ENCODE peak calls at places on chromosomes 7 and 10, in seven cellular contexts. I is AG08395, Z is COR-L47, H is NCI-H1092, W is MCF 10A, D is IMR-90, Y is tibial nerve. V is an unnamed sample.

GRCh38 chr10:102770792-102771191 is 27.0 kb downstream of the WBP1L start:
- DNase-seq in Y (no peak), W (no peak), D (peak), I (no peak), H (no peak), Z (no peak), V (no peak)

GRCh38 chr10:69329721-69330178 is 51.5 kb downstream of the HK1 start:
- DNase-seq in W (no peak), I (no peak), H (no peak), D (no peak), Y (no peak), Z (no peak), V (no peak)

GRCh38 chr7:65927489-65928448 is 54.2 kb downstream of the GUSB start:
- DNase-seq in D (no peak), Y (no peak), H (no peak), I (no peak), Z (no peak), W (no peak), V (no peak)

GRCh38 chr7:103065666-103066065 is 8.9 kb downstream of the FBXL13 start:
- DNase-seq in D (peak), W (peak), Z (peak), Y (no peak), I (peak), H (peak), V (no peak)

GRCh38 chr10:79132681-79133381 is 64.1 kb downstream of the ZMIZ1 start:
- DNase-seq in H (no peak), Y (no peak), W (no peak), D (no peak), Z (no peak), I (no peak), V (peak)

GRCh38 chr7:42831051-42831952 is 80.6 kb downstream of the C7orf25 start:
- DNase-seq in W (peak), D (peak), Z (no peak), H (no peak), Y (peak), I (peak), V (no peak)

GRCh38 chr7:34756691-34757090 is 98.7 kb downstream of the NPSR1 start:
- DNase-seq in I (no peak), D (no peak), W (no peak), H (peak), Z (peak), Y (no peak), V (no peak)

GRCh38 chr10:124594240-124594639 is 132.6 kb downstream of the LHPP start:
- DNase-seq in Y (no peak), I (no peak), D (no peak), H (no peak), W (no peak), Z (no peak), V (no peak)

GRCh38 chr7:28572321-28573058 is 160.2 kb downstream of the CREB5 start:
- DNase-seq in H (peak), W (no peak), I (no peak), Z (peak), Y (no peak), D (no peak), V (no peak)

GRCh38 chr10:95266674-95267095 is 24.1 kb downstream of the PDLIM1 start:
- DNase-seq in D (peak), W (peak), Z (peak), H (no peak), I (peak), Y (no peak), V (no peak)

GRCh38 chr7:91263359-91264082 is 712 bp upstream of the FZD1 start:
- DNase-seq in I (peak), H (peak), W (peak), Z (peak), Y (no peak), D (no peak), V (peak)

GRCh38 chr10:89355373-89355772 is 22.5 kb upstream of the IFIT1B start:
- DNase-seq in W (peak), D (peak), H (no peak), Y (no peak), Z (no peak), I (no peak), V (no peak)

GRCh38 chr7:134460000-134460399 is 1.1 kb upstream of the AKR1B1 start:
- DNase-seq in I (no peak), W (peak), Z (no peak), Y (no peak), H (no peak), D (peak), V (no peak)

GRCh38 chr10:43105119-43105792 is 28.4 kb downstream of the RET start:
- DNase-seq in D (peak), I (peak), Z (peak), W (peak), Y (peak), H (peak), V (peak)

GRCh38 chr10:93541402-93542357 is 24.8 kb upstream of the FFAR4 start:
- DNase-seq in I (peak), H (no peak), Z (no peak), Y (no peak), D (peak), W (peak), V (peak)

GRCh38 chr10:21195149-21195731 is 298.1 kb upstream of the NEBL start:
- DNase-seq in D (no peak), H (no peak), Z (no peak), I (no peak), Y (no peak), W (peak), V (no peak)

GRCh38 chr7:100221767-100222444 is 2.2 kb downstream of the PVRIG start:
- DNase-seq in Z (no peak), H (no peak), I (no peak), D (no peak), W (no peak), Y (no peak), V (no peak)

GRCh38 chr7:102248456-102249395 is 37.9 kb upstream of the SH2B2 start:
- DNase-seq in H (no peak), W (no peak), I (no peak), D (no peak), Z (no peak), Y (no peak), V (no peak)

GRCh38 chr7:108010377-108010776 is 7.4 kb upstream of the LAMB1 start:
- DNase-seq in I (no peak), Y (no peak), Z (no peak), H (no peak), W (no peak), D (no peak), V (no peak)

GRCh38 chr7:107878636-107879035 is 12.3 kb upstream of the DLD start:
- DNase-seq in H (no peak), W (no peak), Z (no peak), Y (no peak), D (no peak), I (no peak), V (no peak)

GRCh38 chr10:125515571-125515970 is 167.4 kb downstream of the TEX36 start:
- DNase-seq in D (no peak), I (no peak), H (no peak), Y (no peak), Z (no peak), W (no peak), V (no peak)

GRCh38 chr10:70691601-70692000 is 19.3 kb downstream of the ADAMTS14 start:
- DNase-seq in Y (no peak), W (no peak), Z (no peak), I (no peak), D (no peak), H (no peak), V (no peak)

GRCh38 chr10:67837519-67838314 is at the start of gene DNAJC12:
- DNase-seq in W (peak), Z (peak), D (peak), H (peak), Y (no peak), I (peak), V (no peak)